ENCODE peak calls at places on chromosomes 3 and 15, in ten cellular contexts. X, H, K, R, V, M, B, C, E and P are unnamed samples.

GRCh38 chr3:80331768-80332167 is 564.0 kb upstream of the ROBO1 start:
- DNase-seq in H (no peak), C (no peak), X (no peak), B (no peak), E (no peak), V (no peak), R (no peak), M (no peak), K (no peak), P (no peak)

GRCh38 chr15:92377083-92377789 is 16.4 kb upstream of the ST8SIA2 start:
- DNase-seq in E (no peak), B (peak), C (no peak), H (no peak), X (no peak), M (no peak), K (no peak), V (no peak), R (no peak), P (no peak)

GRCh38 chr3:48215019-48215418 is 8.3 kb upstream of the CAMP start:
- DNase-seq in V (no peak), R (no peak), K (no peak), B (peak), X (no peak), C (no peak), E (no peak), H (no peak), M (no peak), P (no peak)

GRCh38 chr15:75195766-75196241 is 5.9 kb upstream of the C15orf39 start:
- DNase-seq in X (no peak), B (no peak), C (no peak), R (no peak), V (no peak), K (no peak), H (no peak), M (no peak), E (no peak), P (no peak)

GRCh38 chr3:143830063-143830462 is 18.2 kb downstream of the SLC9A9 start:
- DNase-seq in V (no peak), K (no peak), R (no peak), H (no peak), M (no peak), B (no peak), C (no peak), X (no peak), E (no peak), P (no peak)

GRCh38 chr3:106198828-106199194 is 330.0 kb upstream of the CBLB start:
- DNase-seq in E (no peak), X (no peak), C (no peak), H (no peak), K (no peak), V (no peak), M (no peak), B (no peak), R (no peak), P (no peak)

GRCh38 chr3:100970537-100970936 is 22.7 kb downstream of the ABI3BP start:
- DNase-seq in M (no peak), R (no peak), B (no peak), H (no peak), K (no peak), C (no peak), V (no peak), X (no peak), E (no peak), P (no peak)

GRCh38 chr3:137097852-137098251 is 140.1 kb downstream of the IL20RB start:
- DNase-seq in X (no peak), E (no peak), V (no peak), C (no peak), R (no peak), M (no peak), K (no peak), H (no peak), B (no peak), P (no peak)

GRCh38 chr3:13461169-13462124 is 18.7 kb upstream of the HDAC11 start:
- DNase-seq in C (peak), K (peak), M (no peak), R (peak), X (no peak), B (peak), E (no peak), V (peak), H (peak), P (no peak)